ENCODE peak calls at places on chromosome 10, in four cellular contexts. One of them, this sample, is unnamed.

GRCh38 chr10:44310762-44311562 is 73.9 kb downstream of the CXCL12 start:
- DNase-seq in IMR-90: peak
- DNase-seq in K562: peak
- DNase-seq in GM12878: no peak
- DNase-seq in this sample: peak

GRCh38 chr10:47021850-47022249 is 110.6 kb downstream of the PTPN20 start:
- DNase-seq in K562: no peak
- DNase-seq in GM12878: no peak
- DNase-seq in IMR-90: no peak
- DNase-seq in this sample: no peak

GRCh38 chr10:110863361-110863760 is 8.4 kb upstream of the PDCD4 start:
- DNase-seq in GM12878: no peak
- DNase-seq in IMR-90: no peak
- DNase-seq in K562: no peak
- DNase-seq in this sample: no peak

GRCh38 chr10:93867481-93867880 is 26.3 kb upstream of the SLC35G1 start:
- DNase-seq in IMR-90: no peak
- DNase-seq in K562: no peak
- DNase-seq in GM12878: no peak
- DNase-seq in this sample: no peak

GRCh38 chr10:102815790-102816549 is 21.2 kb downstream of the CYP17A1 start:
- DNase-seq in GM12878: no peak
- DNase-seq in IMR-90: peak
- DNase-seq in K562: no peak
- DNase-seq in this sample: peak

GRCh38 chr10:24513155-24513554 is 210.5 kb downstream of the ARHGAP21 start:
- DNase-seq in IMR-90: peak
- DNase-seq in K562: no peak
- DNase-seq in GM12878: no peak
- DNase-seq in this sample: no peak

GRCh38 chr10:53601260-53601875 is 828.8 kb upstream of the MBL2 start:
- DNase-seq in GM12878: no peak
- DNase-seq in IMR-90: peak
- DNase-seq in K562: peak
- DNase-seq in this sample: peak

GRCh38 chr10:102395677-102396197 is at the start of gene NFKB2:
- DNase-seq in K562: no peak
- DNase-seq in IMR-90: no peak
- DNase-seq in GM12878: no peak
- DNase-seq in this sample: no peak

GRCh38 chr10:47346572-47347302 is 1.4 kb upstream of the RBP3 start:
- DNase-seq in K562: no peak
- DNase-seq in GM12878: no peak
- DNase-seq in IMR-90: no peak
- DNase-seq in this sample: no peak

GRCh38 chr10:35971397-35971796 is 329.3 kb upstream of the FZD8 start:
- DNase-seq in GM12878: no peak
- DNase-seq in IMR-90: no peak
- DNase-seq in K562: no peak
- DNase-seq in this sample: no peak

GRCh38 chr10:110387983-110388681 is 83.4 kb upstream of the SMNDC1 start:
- DNase-seq in K562: no peak
- DNase-seq in IMR-90: no peak
- DNase-seq in GM12878: peak
- DNase-seq in this sample: peak

GRCh38 chr10:32341596-32341995 is 5.4 kb downstream of the EPC1 start:
- DNase-seq in IMR-90: no peak
- DNase-seq in K562: no peak
- DNase-seq in GM12878: no peak
- DNase-seq in this sample: no peak

GRCh38 chr10:29735628-29736324 is 101.0 kb upstream of the SVIL start:
- DNase-seq in K562: peak
- DNase-seq in IMR-90: peak
- DNase-seq in GM12878: no peak
- DNase-seq in this sample: peak
- TF ChIP-seq FOS in K562: no peak
- TF ChIP-seq FOS in IMR-90: no peak
- TF ChIP-seq FOS in GM12878: no peak
- TF ChIP-seq FOS in this sample: peak

DNA sequence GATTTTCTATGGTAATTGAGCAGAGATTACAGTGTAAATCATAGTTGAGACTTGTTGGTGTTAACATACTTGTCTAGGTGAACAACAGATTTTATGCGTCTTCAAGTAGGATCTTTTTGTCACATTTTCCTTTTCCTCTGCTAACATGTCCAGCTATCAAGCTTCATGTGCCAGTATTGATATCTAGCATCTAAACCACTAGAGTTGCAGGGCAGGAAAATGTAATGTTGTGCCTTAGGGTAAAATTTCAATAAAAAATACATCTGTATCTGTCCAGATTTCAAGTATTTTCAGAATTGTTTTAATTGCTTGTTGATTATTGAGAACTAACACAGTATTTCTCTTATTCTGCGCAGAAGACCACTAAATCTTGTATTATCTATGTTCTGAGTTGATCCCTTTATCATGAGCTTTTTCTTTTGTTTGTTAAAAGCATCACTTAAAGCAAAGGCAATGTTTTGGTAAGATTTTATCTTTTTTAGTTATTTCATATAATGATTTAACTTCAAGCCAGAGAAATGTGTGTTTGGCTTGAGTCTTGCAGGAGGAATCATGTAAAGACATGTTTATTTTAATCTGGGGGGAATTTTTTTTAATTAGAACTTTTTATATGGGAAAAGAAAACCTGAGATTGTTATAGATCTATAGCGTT is 16.5 kb downstream of the BICC1 start:
- DNase-seq in IMR-90: no peak
- DNase-seq in GM12878: no peak
- DNase-seq in K562: no peak
- DNase-seq in this sample: no peak
- TF ChIP-seq FOS in IMR-90: no peak
- TF ChIP-seq FOS in GM12878: no peak
- TF ChIP-seq FOS in K562: no peak
- TF ChIP-seq FOS in this sample: no peak

DNA sequence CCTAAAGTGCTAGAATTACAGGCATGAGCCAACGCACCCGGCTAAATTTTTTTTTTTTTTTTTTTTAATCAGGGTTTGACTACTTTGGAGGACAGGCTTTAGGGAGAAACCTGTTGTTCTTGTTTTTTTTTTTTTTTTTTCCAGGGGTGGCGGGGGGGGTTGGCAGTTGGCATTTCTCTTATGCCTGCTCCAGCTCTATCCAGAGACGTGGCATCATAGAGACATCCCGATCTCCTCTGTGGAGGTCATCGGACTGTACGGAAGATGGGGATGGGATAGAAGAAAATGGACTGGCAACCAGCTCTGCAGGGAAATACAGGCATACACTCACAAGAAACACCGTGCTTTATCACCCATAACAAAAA is 130.8 kb downstream of the PRPF18 start:
- DNase-seq in IMR-90: no peak
- DNase-seq in K562: no peak
- DNase-seq in GM12878: no peak
- DNase-seq in this sample: no peak
- TF ChIP-seq FOS in IMR-90: no peak
- TF ChIP-seq FOS in K562: no peak
- TF ChIP-seq FOS in GM12878: no peak
- TF ChIP-seq FOS in this sample: no peak

DNA sequence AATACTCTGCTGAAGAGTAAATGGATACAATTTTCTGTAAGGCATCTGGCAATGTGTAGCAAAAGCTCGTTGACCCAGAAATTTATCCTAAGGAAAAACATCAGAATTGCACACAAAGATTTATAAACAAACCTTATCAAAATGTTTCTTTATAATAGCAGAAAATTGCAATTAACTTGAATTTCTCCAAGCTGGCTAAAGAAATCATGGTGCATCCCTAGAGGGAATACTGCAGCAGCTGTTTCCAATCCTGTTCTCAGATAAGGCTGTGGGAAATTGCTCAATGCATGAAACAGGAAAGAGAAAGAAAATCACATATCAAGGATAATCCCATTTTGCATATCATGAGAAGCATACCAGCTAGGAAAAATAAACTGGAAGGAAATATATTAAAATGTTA is 18.7 kb downstream of the TACR2 start:
- DNase-seq in IMR-90: peak
- DNase-seq in K562: no peak
- DNase-seq in GM12878: no peak
- DNase-seq in this sample: no peak
- TF ChIP-seq FOS in IMR-90: no peak
- TF ChIP-seq FOS in K562: no peak
- TF ChIP-seq FOS in GM12878: no peak
- TF ChIP-seq FOS in this sample: no peak

GRCh38 chr10:50544857-50545429 is 78.8 kb downstream of the SGMS1 start:
- DNase-seq in K562: peak
- DNase-seq in GM12878: no peak
- DNase-seq in IMR-90: no peak
- DNase-seq in this sample: no peak

GRCh38 chr10:50544095-50544856 is 79.5 kb downstream of the SGMS1 start:
- DNase-seq in IMR-90: no peak
- DNase-seq in K562: no peak
- DNase-seq in GM12878: no peak
- DNase-seq in this sample: no peak

GRCh38 chr10:50541921-50542320 is 81.8 kb downstream of the SGMS1 start:
- DNase-seq in GM12878: no peak
- DNase-seq in K562: no peak
- DNase-seq in IMR-90: no peak
- DNase-seq in this sample: no peak

GRCh38 chr10:50542871-50543270 is 80.9 kb downstream of the SGMS1 start:
- DNase-seq in IMR-90: no peak
- DNase-seq in K562: no peak
- DNase-seq in GM12878: no peak
- DNase-seq in this sample: no peak

DNA sequence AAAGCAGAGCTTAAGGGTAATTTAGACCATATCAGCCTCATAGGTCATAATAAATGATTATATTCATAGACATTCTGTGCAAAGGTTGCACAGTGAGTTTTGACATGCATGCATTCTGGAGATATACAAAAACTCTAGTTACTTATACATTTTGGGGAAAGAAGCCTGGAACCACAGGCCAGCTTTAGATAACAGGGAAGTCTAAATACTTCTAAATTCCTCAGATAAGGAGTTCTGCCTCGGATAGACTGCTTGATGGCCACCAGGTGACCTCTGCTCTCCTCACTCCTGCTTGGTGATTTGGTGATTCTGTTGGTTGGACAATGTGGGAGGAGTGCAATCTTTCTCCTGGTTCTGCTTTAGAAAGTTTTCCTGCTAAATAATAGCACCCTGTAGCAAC is 77.9 kb downstream of the SGMS1 start:
- DNase-seq in GM12878: no peak
- DNase-seq in IMR-90: no peak
- DNase-seq in K562: peak
- DNase-seq in this sample: no peak
- TF ChIP-seq FOS in GM12878: no peak
- TF ChIP-seq FOS in IMR-90: no peak
- TF ChIP-seq FOS in K562: no peak
- TF ChIP-seq FOS in this sample: no peak

GRCh38 chr10:76879116-76879706 is 758.4 kb downstream of the KCNMA1 start:
- DNase-seq in GM12878: no peak
- DNase-seq in IMR-90: no peak
- DNase-seq in K562: no peak
- DNase-seq in this sample: no peak
- TF ChIP-seq FOS in GM12878: no peak
- TF ChIP-seq FOS in IMR-90: no peak
- TF ChIP-seq FOS in K562: no peak
- TF ChIP-seq FOS in this sample: no peak

DNA sequence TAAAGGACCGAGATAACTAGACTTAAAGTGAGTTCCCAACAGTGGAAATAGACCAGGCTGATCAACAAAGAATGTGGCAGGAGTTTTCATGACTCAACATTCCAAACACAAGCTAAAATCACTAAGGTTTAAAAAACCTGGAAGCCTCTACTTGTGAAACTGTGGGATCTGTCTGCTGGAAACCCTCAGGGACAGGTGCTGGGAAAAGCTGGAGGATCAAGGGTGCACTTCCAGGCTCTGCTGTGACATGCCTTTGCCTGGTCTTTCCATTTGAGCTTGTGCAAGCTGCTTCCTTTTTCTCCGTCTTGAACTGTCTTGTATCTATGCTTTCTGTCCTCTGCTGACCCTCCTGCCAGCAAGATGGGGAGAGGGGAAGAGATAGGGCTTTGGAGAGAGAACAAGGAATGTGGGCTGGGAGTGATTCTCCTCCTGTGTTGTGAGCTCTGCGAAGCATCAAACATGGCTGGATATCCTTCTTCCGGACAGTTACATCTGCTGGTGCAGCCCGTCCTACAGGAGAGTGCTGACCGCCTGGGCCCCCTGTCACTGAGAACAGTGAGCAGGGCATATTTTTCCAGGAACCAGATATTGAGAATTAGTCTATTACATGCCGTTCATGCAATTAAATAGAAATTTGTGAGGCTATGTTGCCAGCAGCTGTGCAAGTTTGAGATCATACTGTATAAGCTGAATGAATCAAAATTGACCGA is 25.5 kb downstream of the ARHGAP22 start:
- DNase-seq in GM12878: no peak
- DNase-seq in IMR-90: peak
- DNase-seq in K562: no peak
- DNase-seq in this sample: no peak
- TF ChIP-seq FOS in GM12878: no peak
- TF ChIP-seq FOS in IMR-90: peak
- TF ChIP-seq FOS in K562: no peak
- TF ChIP-seq FOS in this sample: no peak

This sample was measured in endothelial cell of umbilical vein.